ENCODE peak calls at places on chromosomes 3 and 15, in four cellular contexts. L, U, C and M are unnamed samples.

GRCh38 chr3:8473990-8474389 is 27.6 kb upstream of the LMCD1 start:
- DNase-seq in L (no peak), U (no peak), C (no peak), M (no peak)

GRCh38 chr15:87267798-87268197 is 988.7 kb downstream of the NTRK3 start:
- DNase-seq in L (peak; percentile 42), U (peak; percentile 12), C (peak; percentile 72), M (peak; percentile 66)

GRCh38 chr15:77863491-77864105 is 213.9 kb downstream of the TBC1D2B start:
- DNase-seq in L (no peak), U (no peak), C (no peak), M (no peak)

GRCh38 chr3:80113331-80113730 is 345.5 kb upstream of the ROBO1 start:
- DNase-seq in L (no peak), U (no peak), C (no peak), M (no peak)

GRCh38 chr3:111369953-111370352 is 172.0 kb upstream of the CD96 start:
- DNase-seq in L (no peak), U (no peak), C (no peak), M (no peak)

GRCh38 chr3:40827942-40828688 is 303.4 kb downstream of the ZNF621 start:
- DNase-seq in L (peak; percentile 55), U (peak; percentile 6), C (peak; percentile 9), M (peak; percentile 57)

GRCh38 chr3:197083486-197083885 is 53.9 kb upstream of the MELTF start:
- DNase-seq in L (peak; percentile 90), U (peak; percentile 71), C (peak; percentile 82), M (peak; percentile 83)

GRCh38 chr15:88769161-88769971 is 33.9 kb upstream of the ACAN start:
- DNase-seq in L (no peak), U (no peak), C (peak; percentile 32), M (no peak)

GRCh38 chr3:47019201-47019600 is 39.7 kb downstream of the NBEAL2 start:
- DNase-seq in L (peak; percentile 9), U (no peak), C (no peak), M (no peak)

GRCh38 chr3:140384028-140384771 is 293.7 kb upstream of the TRIM42 start:
- DNase-seq in L (no peak), U (no peak), C (no peak), M (no peak)

GRCh38 chr15:55993111-55993803 is at the start of gene NEDD4:
- DNase-seq in L (peak; percentile 83), U (peak; percentile 91), C (peak; percentile 92), M (peak; percentile 80)

GRCh38 chr15:88912500-88912921 is 668 bp downstream of the MFGE8 start:
- DNase-seq in L (peak; percentile 40), U (no peak), C (peak; percentile 67), M (no peak)

GRCh38 chr3:58047806-58048205 is 39.6 kb downstream of the FLNB start:
- DNase-seq in L (peak; percentile 91), U (peak; percentile 82), C (peak; percentile 65), M (peak; percentile 49)